ENCODE peak calls at places on chromosomes 4 and X, in six cellular contexts. R is amniotic stem cell, J is smooth muscle cell of the brain vasculature, N is LoVo, F is astrocyte of the spinal cord, B is RWPE1. X is an unnamed sample.
A peak's percentile ranks its signal among the peaks of the same experiment; 100 is the strongest.

GRCh38 chr4:139735381-139736256 is 70.0 kb downstream of the MGST2 start:
- DNase-seq in R (no peak), J (no peak), N (no peak), F (peak; percentile 43), B (no peak), X (no peak)

GRCh38 chr4:161530710-161531109 is 633.1 kb downstream of the FSTL5 start:
- DNase-seq in R (no peak), J (no peak), N (no peak), F (no peak), B (no peak), X (no peak)

GRCh38 chr4:111031180-111031579 is 408.3 kb upstream of the PITX2 start:
- DNase-seq in R (no peak), J (no peak), N (no peak), F (no peak), B (no peak), X (no peak)

GRCh38 chr4:130468340-130468739 is 1372.4 kb downstream of the C4orf33 start:
- DNase-seq in R (no peak), J (no peak), N (no peak), F (no peak), B (no peak), X (peak; percentile 46)

GRCh38 chr4:74032064-74032463 is 6.4 kb downstream of the CXCL3 start:
- DNase-seq in R (no peak), J (no peak), N (peak; percentile 68), F (no peak), B (no peak), X (peak; percentile 86)

GRCh38 chrX:75038925-75039324 is 113.7 kb upstream of the NEXMIF start:
- DNase-seq in R (no peak), J (no peak), N (no peak), F (no peak), B (no peak), X (peak; percentile 1)

GRCh38 chrX:63661676-63662075 is 123.3 kb downstream of the ARHGEF9 start:
- DNase-seq in R (no peak), J (no peak), N (no peak), F (no peak), B (no peak), X (no peak)

GRCh38 chr4:183161630-183162029 is 62.6 kb downstream of the WWC2 start:
- DNase-seq in R (no peak), J (no peak), N (no peak), F (no peak), B (no peak), X (no peak)

GRCh38 chr4:56655209-56655626 is 25.9 kb downstream of the HOPX start:
- DNase-seq in R (no peak), J (no peak), N (no peak), F (peak; percentile 49), B (peak; percentile 20), X (no peak)

GRCh38 chr4:58749206-58749605 is 1639.0 kb upstream of the IGFBP7 start:
- DNase-seq in R (no peak), J (no peak), N (peak; percentile 16), F (no peak), B (no peak), X (no peak)

GRCh38 chr4:148951346-148951745 is 509.1 kb upstream of the NR3C2 start:
- DNase-seq in R (no peak), J (no peak), N (no peak), F (no peak), B (peak; percentile 8), X (peak; percentile 71)

GRCh38 chr4:39978904-39979303 is 1.2 kb upstream of the PDS5A start:
- DNase-seq in R (no peak), J (no peak), N (no peak), F (no peak), B (no peak), X (no peak)